ENCODE peak calls at places on chromosomes 16 and 17, in six cellular contexts. D, J, Z, X, E and U are unnamed samples.

GRCh38 chr17:72387969-72388368 is 267.1 kb downstream of the SOX9 start:
- DNase-seq in Z (no peak), J (no peak), D (no peak), E (no peak), X (no peak), U (no peak)

GRCh38 chr16:21267298-21267697 is 10.8 kb downstream of the CRYM start:
- DNase-seq in Z (no peak), X (peak; percentile 16), J (no peak), E (no peak), D (no peak), U (no peak)

GRCh38 chr17:62869885-62870580 is 61.9 kb upstream of the MARCHF10 start:
- DNase-seq in X (no peak), E (peak; percentile 25), D (peak; percentile 55), Z (no peak), J (peak; percentile 78), U (peak; percentile 89)

GRCh38 chr16:28923652-28924398 is 1.2 kb downstream of the RABEP2 start:
- DNase-seq in J (no peak), D (no peak), Z (peak; percentile 94), X (no peak), E (no peak), U (no peak)

GRCh38 chr17:81967533-81968395 is 6.8 kb upstream of the NOTUM start:
- DNase-seq in Z (peak; percentile 97), D (peak; percentile 83), J (peak; percentile 67), X (peak; percentile 79), E (peak; percentile 69), U (peak; percentile 64)

GRCh38 chr16:3829631-3830536 is 50.6 kb downstream of the CREBBP start:
- DNase-seq in X (no peak), J (no peak), D (no peak), Z (no peak), E (no peak), U (peak; percentile 34)

GRCh38 chr17:46853896-46854444 is 2.6 kb downstream of the WNT9B start:
- DNase-seq in Z (no peak), J (no peak), E (no peak), D (no peak), X (no peak), U (peak; percentile 37)

GRCh38 chr17:75346906-75347305 is 57.7 kb upstream of the SLC25A19 start:
- DNase-seq in X (no peak), D (peak; percentile 28), J (peak; percentile 29), E (peak; percentile 36), Z (peak; percentile 56), U (peak; percentile 70)

GRCh38 chr17:28170771-28171170 is 128.3 kb downstream of the NLK start:
- DNase-seq in J (no peak), X (no peak), Z (no peak), D (peak; percentile 8), E (no peak), U (peak; percentile 50)

GRCh38 chr17:28756025-28756804 is 12.4 kb downstream of the TRAF4 start:
- DNase-seq in Z (no peak), D (no peak), X (no peak), E (no peak), J (no peak), U (no peak)

GRCh38 chr16:85472514-85472913 is 140.6 kb upstream of the GSE1 start:
- DNase-seq in J (no peak), E (no peak), Z (no peak), D (no peak), X (no peak), U (no peak)

GRCh38 chr17:17127730-17128291 is 78.3 kb downstream of the PLD6 start:
- DNase-seq in X (no peak), Z (no peak), J (no peak), D (no peak), E (no peak), U (no peak)

GRCh38 chr16:31072540-31073072 is 1.4 kb downstream of the ZNF668 start:
- DNase-seq in J (peak; percentile 45), E (peak; percentile 24), X (peak; percentile 68), Z (peak; percentile 61), D (peak; percentile 44), U (peak; percentile 50)

GRCh38 chr16:31471241-31471874 is 594 bp upstream of the TGFB1I1 start:
- DNase-seq in E (no peak), J (no peak), X (no peak), D (no peak), Z (no peak), U (no peak)

DNA sequence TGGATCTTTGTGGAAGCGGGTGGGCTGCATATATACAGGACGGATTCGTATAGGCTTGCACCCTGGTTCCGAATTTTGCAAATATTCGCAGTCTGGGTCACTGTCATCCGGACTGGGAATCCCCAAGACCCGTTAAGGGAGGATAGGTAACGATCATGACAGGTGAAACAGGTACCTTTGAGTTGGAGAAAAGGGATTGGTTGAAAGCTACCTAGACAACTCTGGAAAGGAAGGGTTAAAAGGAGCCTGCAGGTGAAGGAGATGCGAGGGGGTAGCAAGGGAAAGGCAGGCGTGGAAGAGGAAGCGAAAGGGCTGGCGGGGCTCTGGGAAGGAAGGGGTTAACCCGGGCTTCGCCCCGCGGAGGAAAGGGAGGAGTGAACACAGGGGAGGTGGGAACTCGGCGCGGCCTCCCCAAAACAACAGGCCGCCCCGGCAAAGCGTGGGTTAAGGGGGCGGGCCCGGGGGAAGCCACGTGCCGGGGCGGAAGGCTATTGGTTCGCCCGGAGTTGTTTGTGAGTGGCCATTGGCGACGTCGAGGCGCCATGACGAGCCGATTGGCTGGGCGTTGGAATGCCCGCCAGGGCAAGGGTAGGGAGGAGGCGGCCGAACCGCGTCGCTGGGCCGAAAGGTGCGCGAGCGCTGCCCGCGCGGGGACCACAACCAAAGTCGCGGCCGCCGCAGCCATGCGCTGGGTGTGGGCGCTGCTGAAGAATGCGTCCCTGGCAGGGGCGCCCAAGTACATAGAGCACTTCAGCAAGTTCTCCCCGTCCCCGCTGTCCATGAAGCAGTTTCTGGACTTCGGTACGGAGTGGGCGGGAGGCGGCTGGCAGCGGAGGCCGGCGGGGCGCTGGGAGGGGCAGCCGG is at the start of gene PDK2:
- DNase-seq in X (peak; percentile 98), Z (peak; percentile 97), D (peak; percentile 95), J (peak; percentile 96), E (peak; percentile 97), U (peak; percentile 98)
- TF ChIP-seq CTCF in X (no peak), Z (no peak), D (no peak), J (no peak), E (no peak), U (no peak)

GRCh38 chr16:81003610-81004460 is 2.9 kb downstream of the CMC2 start:
- DNase-seq in X (no peak), E (no peak), D (peak; percentile 22), Z (peak; percentile 6), J (peak; percentile 42), U (peak; percentile 49)

GRCh38 chr16:81005644-81006471 is 827 bp downstream of the CMC2 start:
- DNase-seq in D (peak; percentile 29), E (no peak), X (no peak), J (peak; percentile 34), Z (no peak), U (peak; percentile 41)

GRCh38 chr16:81004646-81005353 is 1.9 kb downstream of the CMC2 start:
- DNase-seq in Z (peak; percentile 78), E (peak; percentile 16), J (peak; percentile 76), X (no peak), D (peak; percentile 77), U (peak; percentile 80)

GRCh38 chr16:81008151-81008789 is 1.3 kb downstream of the CENPN start:
- DNase-seq in J (no peak), X (no peak), Z (no peak), E (no peak), D (peak; percentile 1), U (no peak)

GRCh38 chr16:81006472-81007311 is at the start of the genes CENPN and CMC2:
- DNase-seq in X (peak; percentile 99), Z (peak; percentile 98), D (peak; percentile 99), E (peak; percentile 97), J (peak; percentile 99), U (peak; percentile 100)
- TF ChIP-seq CTCF in X (no peak), Z (no peak), D (no peak), E (no peak), J (no peak), U (no peak)

GRCh38 chr17:66734544-66734943 is 100.4 kb upstream of the CACNG5 start:
- DNase-seq in X (no peak), J (no peak), D (no peak), Z (no peak), E (no peak), U (no peak)

GRCh38 chr17:66739553-66739952 is 95.4 kb upstream of the CACNG5 start:
- DNase-seq in Z (no peak), J (no peak), E (no peak), D (no peak), X (no peak), U (no peak)

GRCh38 chr17:66733759-66734158 is 101.2 kb upstream of the CACNG5 start:
- DNase-seq in D (no peak), Z (no peak), J (no peak), E (no peak), X (no peak), U (peak; percentile 47)

GRCh38 chr17:66740226-66740625 is 94.7 kb upstream of the CACNG5 start:
- DNase-seq in J (no peak), X (no peak), D (no peak), Z (no peak), E (no peak), U (no peak)

DNA sequence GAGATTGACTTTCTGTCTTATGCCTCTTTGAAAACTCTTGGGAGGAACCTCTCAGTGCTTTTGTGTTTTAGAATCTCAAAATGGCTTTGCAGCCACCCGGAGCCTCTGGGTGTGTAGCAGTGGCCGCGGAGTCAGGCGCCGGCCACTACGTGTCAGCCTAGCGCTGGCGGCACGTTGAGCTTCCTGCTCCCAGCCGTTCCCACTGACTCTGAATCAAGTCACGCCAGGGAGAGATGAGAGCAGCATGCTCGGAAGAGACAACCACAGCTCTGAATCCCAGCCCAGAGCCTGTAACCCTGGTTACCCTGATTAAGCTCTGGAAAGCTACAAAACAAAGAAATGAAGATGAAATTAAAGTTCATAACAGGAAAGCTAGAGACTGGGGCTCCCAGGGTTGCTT is 97.4 kb upstream of the CACNG5 start:
- DNase-seq in X (no peak), J (peak; percentile 58), D (peak; percentile 45), E (no peak), Z (no peak), U (peak; percentile 77)
- TF ChIP-seq CTCF in X (peak; percentile 16), J (peak; percentile 30), D (peak; percentile 29), E (no peak), Z (no peak), U (peak; percentile 46)

DNA sequence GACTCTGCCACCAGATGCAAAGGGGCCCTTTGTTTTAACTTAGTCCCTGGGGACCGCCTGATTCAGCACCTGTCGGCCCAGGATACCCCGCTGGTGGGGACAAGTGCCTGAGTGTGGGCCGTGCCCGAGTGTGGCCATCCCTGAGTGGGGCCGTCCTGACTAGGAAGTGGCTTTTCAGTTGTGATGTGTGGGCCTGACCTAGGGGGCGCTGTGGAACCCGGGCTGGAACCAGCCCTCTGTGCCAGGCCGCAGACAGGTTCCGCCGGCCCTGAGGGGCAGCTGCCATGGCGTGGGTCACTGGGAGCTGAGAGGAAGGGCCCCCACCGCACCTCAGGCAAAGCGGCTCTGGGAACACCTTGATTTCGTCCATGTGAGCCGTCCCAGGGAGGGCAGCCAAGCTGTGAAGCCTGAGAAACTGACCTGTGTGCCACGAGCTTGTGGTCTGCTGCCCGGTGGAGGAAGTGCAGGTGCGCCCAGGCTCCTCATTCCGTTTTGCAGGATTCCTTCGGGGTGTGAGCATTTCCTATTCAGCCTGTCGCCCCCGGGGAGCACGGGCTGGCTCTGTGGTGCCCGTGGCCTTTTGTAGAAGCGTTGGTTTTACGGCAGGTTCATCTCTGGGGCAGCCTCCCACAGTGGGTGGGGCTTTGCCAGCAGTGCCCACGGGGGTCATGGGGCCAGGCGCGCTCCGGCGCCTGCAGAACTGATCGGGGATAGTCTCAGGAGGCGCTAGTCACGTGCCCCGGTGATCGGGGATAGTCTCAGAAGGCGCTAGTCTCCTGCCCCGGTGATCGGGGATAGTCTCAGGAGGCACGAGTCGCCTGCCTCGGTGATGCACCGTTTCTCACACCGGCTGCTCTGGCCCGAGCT is 5.3 kb downstream of the RPL13 start:
- DNase-seq in J (peak; percentile 41), Z (peak; percentile 75), X (no peak), D (peak; percentile 50), E (peak; percentile 74), U (peak; percentile 53)
- TF ChIP-seq CTCF in J (peak; percentile 50), Z (peak; percentile 89), X (peak; percentile 42), D (peak; percentile 59), E (peak; percentile 84), U (peak; percentile 67)